ENCODE peak calls at places on chromosome 4, in five cellular contexts. R is colonic mucosa; J is stimulated activated CD8-positive, alpha-beta memory T cell treated with anti-CD3 and anti-CD28 coated beads, Interleukin-15, amount 100 ng/mL, for 24 hours; Z is H1; W is NCI-H2171 treated with DMSO at 0.1 percent for 48 hours. H is an unnamed sample.

GRCh38 chr4:183554878-183555585 is 50.2 kb downstream of the ING2 start:
- DNase-seq in J (no peak), W (no peak), R (no peak), Z (no peak), H (no peak)

GRCh38 chr4:17514865-17515264 is at the start of gene CLRN2:
- DNase-seq in R (no peak), Z (no peak), J (no peak), W (no peak), H (no peak)

GRCh38 chr4:120886183-120886582 is 36.3 kb downstream of the PRDM5 start:
- DNase-seq in W (no peak), R (no peak), Z (no peak), J (no peak), H (no peak)

GRCh38 chr4:41232406-41232805 is 18.1 kb upstream of the APBB2 start:
- DNase-seq in W (no peak), Z (peak), R (no peak), J (no peak), H (no peak)

GRCh38 chr4:102598102-102598758 is 97.1 kb downstream of the NFKB1 start:
- DNase-seq in W (no peak), Z (no peak), J (no peak), R (no peak), H (no peak)

GRCh38 chr4:151256134-151256533 is 20.8 kb upstream of the PRSS48 start:
- DNase-seq in Z (no peak), R (no peak), J (no peak), W (no peak), H (no peak)

GRCh38 chr4:138959421-138959820 is 56.2 kb upstream of the NOCT start:
- DNase-seq in Z (peak), R (no peak), J (no peak), W (no peak), H (no peak)

GRCh38 chr4:18670034-18670433 is 648.5 kb upstream of the LCORL start:
- DNase-seq in J (no peak), W (no peak), R (no peak), Z (no peak), H (no peak)

GRCh38 chr4:33715996-33716395 is 2528.3 kb downstream of the ARAP2 start:
- DNase-seq in J (no peak), R (no peak), W (peak), Z (no peak), H (no peak)

GRCh38 chr4:3253808-3254207 is 4.8 kb downstream of the MSANTD1 start:
- DNase-seq in W (no peak), R (no peak), Z (peak), J (no peak), H (no peak)

GRCh38 chr4:154465085-154465484 is 26.5 kb downstream of the DCHS2 start:
- DNase-seq in J (no peak), R (no peak), Z (no peak), W (no peak), H (no peak)